ENCODE peak calls at places on chromosomes 11 and 22, in ten cellular contexts. Z is Kasumi-1; Q is activated naive CD4-positive, alpha-beta T cell treated with Interleukin-2 at 50 U/mL for 16 hours; F is T-cell; I is nucleus accumbens; A is LHCN-M2; J is progenitor cell of endocrine pancreas; C is activated T-helper 1 cell treated with anti-CD3 and anti-CD28 coated beads, Interleukin-12 subunit alpha, Interleukin-12 subunit beta, Interleukin-2, Interleukin-4 antibody, amounts not matched to agents 30 ng/mL and 10 ng/mL and 1 ng/mL, durations not matched to agents 14 hours and 24 hours and 36 hours; M is activated gamma-delta T cell treated with Interleukin-2 at 50 U/mL for 16 hours; D is stimulated activated CD4-positive, alpha-beta T cell treated with anti-CD3 and anti-CD28 coated beads, Interleukin-12 subunit alpha, Interleukin-12 subunit beta, amount 100 ng/mL, for 24 hours. O is an unnamed sample.
A peak's percentile ranks its signal among the peaks of the same experiment; 100 is the strongest.

GRCh38 chr11:395866-396265 is 1.9 kb downstream of the PKP3 start:
- DNase-seq in Z (no peak), Q (no peak), F (no peak), I (no peak), A (no peak), J (no peak), C (no peak), M (no peak), D (no peak), O (no peak)

GRCh38 chr11:44899959-44900358 is 50.7 kb downstream of the TP53I11 start:
- DNase-seq in Z (no peak), Q (peak; percentile 41), F (no peak), I (no peak), A (peak; percentile 62), J (no peak), C (peak; percentile 8), M (no peak), D (no peak), O (peak; percentile 72)

GRCh38 chr22:22786301-22787115 is 101.1 kb upstream of the IGLL5 start:
- DNase-seq in Z (no peak), Q (no peak), F (no peak), I (no peak), A (no peak), J (no peak), C (no peak), M (no peak), D (no peak), O (no peak)

GRCh38 chr11:46208803-46209202 is 68.7 kb upstream of the CREB3L1 start:
- DNase-seq in Z (no peak), Q (no peak), F (no peak), I (no peak), A (no peak), J (no peak), C (no peak), M (no peak), D (no peak), O (no peak)

GRCh38 chr11:58394195-58394594 is 12.5 kb downstream of the OR5B3 start:
- DNase-seq in Z (no peak), Q (no peak), F (no peak), I (no peak), A (peak; percentile 82), J (no peak), C (no peak), M (no peak), D (no peak), O (peak; percentile 81)

GRCh38 chr11:86748296-86748695 is 52.0 kb upstream of the PRSS23 start:
- DNase-seq in Z (no peak), Q (no peak), F (no peak), I (no peak), A (no peak), J (no peak), C (no peak), M (no peak), D (no peak), O (peak; percentile 69)

GRCh38 chr22:29343313-29343805 is 27.9 kb upstream of the RASL10A start:
- DNase-seq in Z (no peak), Q (no peak), F (no peak), I (no peak), A (no peak), J (no peak), C (no peak), M (no peak), D (no peak), O (peak; percentile 77)

GRCh38 chr11:22561283-22561682 is 64.3 kb downstream of the FANCF start:
- DNase-seq in Z (no peak), Q (no peak), F (no peak), I (no peak), A (no peak), J (no peak), C (no peak), M (no peak), D (no peak), O (no peak)

GRCh38 chr11:94581926-94582325 is 14.8 kb downstream of the PIWIL4 start:
- DNase-seq in Z (no peak), Q (no peak), F (no peak), I (no peak), A (no peak), J (no peak), C (no peak), M (no peak), D (no peak), O (no peak)

GRCh38 chr22:49827853-49828598 is at the start of gene BRD1:
- DNase-seq in Z (peak; percentile 30), Q (peak; percentile 65), F (peak; percentile 55), I (peak; percentile 6), A (peak; percentile 59), J (no peak), C (peak; percentile 54), M (peak; percentile 49), D (no peak), O (peak; percentile 69)

GRCh38 chr22:47687364-47687655 is 924.9 kb downstream of the TBC1D22A start:
- DNase-seq in Z (no peak), Q (no peak), F (no peak), I (no peak), A (no peak), J (no peak), C (no peak), M (no peak), D (no peak), O (no peak)

GRCh38 chr11:131942878-131943277 is 572.5 kb downstream of the NTM start:
- DNase-seq in Z (no peak), Q (no peak), F (no peak), I (no peak), A (no peak), J (no peak), C (no peak), M (no peak), D (no peak), O (no peak)

GRCh38 chr11:118202599-118203422 is 22.0 kb downstream of the JAML start:
- DNase-seq in Z (no peak), Q (peak; percentile 56), F (peak; percentile 59), I (no peak), A (no peak), J (no peak), C (peak; percentile 72), M (peak; percentile 66), D (no peak), O (no peak)

GRCh38 chr11:108616549-108616948 is 23.0 kb upstream of the EXPH5 start:
- DNase-seq in Z (no peak), Q (no peak), F (no peak), I (no peak), A (peak; percentile 98), J (no peak), C (no peak), M (no peak), D (no peak), O (peak; percentile 81)

GRCh38 chr22:36900880-36901279 is 12.5 kb upstream of the CSF2RB start:
- DNase-seq in Z (no peak), Q (no peak), F (no peak), I (no peak), A (no peak), J (no peak), C (no peak), M (no peak), D (no peak), O (no peak)

GRCh38 chr11:110829873-110830272 is 117.6 kb upstream of the ARHGAP20 start:
- DNase-seq in Z (no peak), Q (no peak), F (no peak), I (no peak), A (no peak), J (no peak), C (no peak), M (no peak), D (no peak), O (no peak)

GRCh38 chr22:17369553-17370035 is 334 bp downstream of the CECR2 start:
- DNase-seq in Z (peak; percentile 4), Q (peak; percentile 25), F (no peak), I (peak; percentile 62), A (no peak), J (peak; percentile 51), C (peak; percentile 2), M (peak; percentile 8), D (no peak), O (peak; percentile 23)

GRCh38 chr22:31346255-31346732 is at the start of gene PATZ1:
- DNase-seq in Z (peak; percentile 92), Q (peak; percentile 79), F (peak; percentile 92), I (peak; percentile 83), A (peak; percentile 82), J (peak; percentile 67), C (peak; percentile 63), M (peak; percentile 85), D (peak; percentile 59), O (peak; percentile 71)

GRCh38 chr11:95891423-95892177 is 32.3 kb downstream of the MTMR2 start:
- DNase-seq in Z (no peak), Q (no peak), F (no peak), I (no peak), A (no peak), J (no peak), C (no peak), M (no peak), D (no peak), O (peak; percentile 47)

GRCh38 chr11:579830-580601 is 3.7 kb downstream of the PHRF1 start:
- DNase-seq in Z (no peak), Q (no peak), F (no peak), I (no peak), A (peak; percentile 23), J (no peak), C (no peak), M (no peak), D (no peak), O (peak; percentile 52)

GRCh38 chr11:76823481-76824028 is 37.2 kb upstream of the ACER3 start:
- DNase-seq in Z (peak; percentile 31), Q (no peak), F (no peak), I (no peak), A (peak; percentile 77), J (no peak), C (no peak), M (no peak), D (no peak), O (peak; percentile 37)

GRCh38 chr11:54558919-54559318 is 44.9 kb downstream of the OR4C46 start:
- DNase-seq in Z (no peak), Q (no peak), F (no peak), I (no peak), A (no peak), J (no peak), C (no peak), M (no peak), D (no peak), O (no peak)

GRCh38 chr11:36818410-36818809 is 220.4 kb upstream of the RAG2 start:
- DNase-seq in Z (no peak), Q (no peak), F (no peak), I (no peak), A (no peak), J (no peak), C (no peak), M (no peak), D (no peak), O (no peak)

GRCh38 chr11:84714316-84714780 is 912.8 kb downstream of the DLG2 start:
- DNase-seq in Z (peak; percentile 72), Q (no peak), F (peak; percentile 6), I (no peak), A (peak; percentile 2), J (peak; percentile 68), C (peak; percentile 48), M (no peak), D (no peak), O (peak; percentile 39)

GRCh38 chr22:42906605-42907338 is 49.7 kb upstream of the ARFGAP3 start:
- DNase-seq in Z (no peak), Q (no peak), F (no peak), I (no peak), A (peak; percentile 14), J (no peak), C (no peak), M (no peak), D (no peak), O (no peak)

GRCh38 chr11:36500315-36500721 is 9.8 kb downstream of the TRAF6 start:
- DNase-seq in Z (peak; percentile 77), Q (no peak), F (no peak), I (no peak), A (peak; percentile 96), J (no peak), C (no peak), M (no peak), D (no peak), O (peak; percentile 95)

GRCh38 chr11:95505927-95506426 is 275.0 kb upstream of the SESN3 start:
- DNase-seq in Z (no peak), Q (no peak), F (no peak), I (no peak), A (no peak), J (no peak), C (no peak), M (no peak), D (no peak), O (peak; percentile 73)

GRCh38 chr11:65310756-65311155 is 3.9 kb upstream of the CDC42EP2 start:
- DNase-seq in Z (no peak), Q (no peak), F (no peak), I (no peak), A (peak; percentile 58), J (no peak), C (no peak), M (no peak), D (no peak), O (peak; percentile 59)

O was measured in iris pigment epithelial cell.